ENCODE peak calls at places on chromosomes 1 and 21, in four cellular contexts. U, G, H and V are unnamed samples.

GRCh38 chr1:169610110-169610509 is 19.8 kb downstream of the SELP start:
- ATAC-seq in U (no peak), H (peak), G (no peak), V (no peak)

GRCh38 chr1:19734472-19734999 is 65.2 kb downstream of the TMCO4 start:
- ATAC-seq in G (no peak), U (no peak), H (no peak), V (no peak)

GRCh38 chr1:159929155-159930051 is 4.1 kb upstream of the TAGLN2 start:
- ATAC-seq in G (no peak), H (no peak), U (no peak), V (no peak)

GRCh38 chr1:9705337-9706098 is 54.0 kb downstream of the PIK3CD start:
- ATAC-seq in U (no peak), G (no peak), H (no peak), V (no peak)

GRCh38 chr21:32772281-32773047 is 909 bp upstream of the PAXBP1 start:
- ATAC-seq in U (peak), G (no peak), H (no peak), V (peak)

GRCh38 chr1:45411510-45411899 is 71.3 kb upstream of the MUTYH start:
- ATAC-seq in U (no peak), H (no peak), G (no peak), V (no peak)

GRCh38 chr21:31557421-31557955 is 102.0 kb upstream of the SOD1 start:
- ATAC-seq in H (no peak), U (no peak), G (no peak), V (no peak)

GRCh38 chr1:8487249-8487648 is 169.3 kb downstream of the SLC45A1 start:
- ATAC-seq in U (no peak), H (no peak), G (no peak), V (no peak)

GRCh38 chr1:119611701-119612113 is 36.4 kb downstream of the ZNF697 start:
- ATAC-seq in U (peak), H (no peak), G (no peak), V (no peak)

GRCh38 chr1:28719332-28719619 is 17.5 kb upstream of the YTHDF2 start:
- ATAC-seq in U (no peak), G (no peak), H (no peak), V (no peak)

GRCh38 chr1:206962269-206962668 is 8.0 kb downstream of the FCAMR start:
- ATAC-seq in G (no peak), U (no peak), H (no peak), V (no peak)

GRCh38 chr1:229892515-229893117 is 174.4 kb upstream of the GALNT2 start:
- ATAC-seq in H (no peak), G (no peak), U (no peak), V (no peak)

GRCh38 chr1:14366361-14367018 is 232.0 kb upstream of the KAZN start:
- ATAC-seq in U (no peak), H (peak), G (no peak), V (no peak)

GRCh38 chr1:154697710-154698109 is 89.7 kb upstream of the ADAR start:
- ATAC-seq in H (no peak), G (no peak), U (no peak), V (no peak)

GRCh38 chr1:114262314-114262960 is 108.8 kb upstream of the SYT6 start:
- ATAC-seq in H (no peak), U (no peak), G (no peak), V (no peak)

GRCh38 chr1:9429369-9429766 is 109.9 kb upstream of the SLC25A33 start:
- ATAC-seq in H (peak), U (no peak), G (no peak), V (no peak)

GRCh38 chr21:10425856-10426255 is 95.5 kb upstream of the TPTE start:
- ATAC-seq in U (no peak), G (no peak), H (no peak), V (no peak)

GRCh38 chr1:21337010-21337437 is 46.8 kb upstream of the ECE1 start:
- ATAC-seq in G (no peak), U (no peak), H (no peak), V (no peak)

GRCh38 chr1:235069577-235070563 is 58.8 kb downstream of the TOMM20 start:
- ATAC-seq in H (peak), G (no peak), U (no peak), V (no peak)

GRCh38 chr1:90534669-90535379 is 182.3 kb downstream of the BARHL2 start:
- ATAC-seq in G (no peak), H (no peak), U (no peak), V (no peak)

GRCh38 chr1:205811660-205812059 is 1.3 kb downstream of the SLC41A1 start:
- ATAC-seq in H (peak), G (no peak), U (no peak), V (no peak)

GRCh38 chr1:39195166-39196111 is 9.1 kb upstream of the MACF1 start:
- ATAC-seq in U (no peak), H (no peak), G (no peak), V (no peak)

GRCh38 chr1:174448964-174449363 is 1.2 kb downstream of the GPR52 start:
- ATAC-seq in H (no peak), U (no peak), G (no peak), V (no peak)

GRCh38 chr1:30359821-30360220 is 363.6 kb downstream of the MATN1 start:
- ATAC-seq in H (no peak), U (no peak), G (no peak), V (no peak)

GRCh38 chr1:159867322-159868064 is 5.0 kb upstream of the VSIG8 start:
- ATAC-seq in G (no peak), U (no peak), H (peak), V (no peak)

GRCh38 chr1:230427981-230428380 is 1.8 kb upstream of the PGBD5 start:
- ATAC-seq in H (no peak), U (no peak), G (no peak), V (no peak)